ENCODE peak calls at places on chromosomes 6 and 20, in five cellular contexts. I, X, K, W and O are unnamed samples.

GRCh38 chr20:20743511-20744169 is 31.2 kb upstream of the RALGAPA2 start:
- DNase-seq in X (no peak), K (no peak), I (no peak), W (no peak), O (no peak)

GRCh38 chr6:149727793-149728498 is 10.0 kb upstream of the LATS1 start:
- DNase-seq in K (no peak), I (no peak), W (no peak), X (no peak), O (no peak)

GRCh38 chr6:156345700-156346099 is 431.5 kb upstream of the ARID1B start:
- DNase-seq in I (no peak), X (no peak), W (no peak), K (no peak), O (no peak)

GRCh38 chr6:140415266-140415665 is 1040.8 kb upstream of the CITED2 start:
- DNase-seq in K (no peak), I (no peak), X (no peak), W (no peak), O (no peak)

GRCh38 chr6:14652536-14652935 is 535.0 kb downstream of the CD83 start:
- DNase-seq in K (peak), X (no peak), I (no peak), W (no peak), O (no peak)

GRCh38 chr6:108945686-108946158 is 97.5 kb downstream of the ARMC2 start:
- DNase-seq in W (no peak), I (no peak), K (no peak), X (no peak), O (no peak)

GRCh38 chr6:90197854-90198496 is 98.7 kb downstream of the BACH2 start:
- DNase-seq in X (peak), W (no peak), I (peak), K (peak), O (no peak)

GRCh38 chr6:105097288-105097687 is 82.5 kb downstream of the POPDC3 start:
- DNase-seq in W (no peak), I (no peak), X (no peak), K (peak), O (no peak)

GRCh38 chr6:107531868-107532267 is 42.0 kb downstream of the SOBP start:
- DNase-seq in I (no peak), X (no peak), K (no peak), W (no peak), O (no peak)

GRCh38 chr6:5025911-5026819 is 22.3 kb upstream of the RPP40 start:
- DNase-seq in K (no peak), I (no peak), X (peak), W (no peak), O (no peak)

GRCh38 chr6:22113046-22113766 is 183.6 kb downstream of the PRL start:
- DNase-seq in K (peak), W (no peak), X (peak), I (peak), O (peak)

GRCh38 chr6:118709859-118710350 is 58.5 kb upstream of the CEP85L start:
- DNase-seq in I (peak), X (peak), K (peak), W (peak), O (peak)

GRCh38 chr20:53149652-53150205 is 177.6 kb downstream of the TSHZ2 start:
- DNase-seq in I (no peak), X (no peak), K (no peak), W (no peak), O (no peak)

GRCh38 chr6:16344756-16345155 is 106.4 kb downstream of the GMPR start:
- DNase-seq in X (peak), K (no peak), W (no peak), I (peak), O (no peak)

GRCh38 chr20:24605937-24606455 is 136.6 kb downstream of the SYNDIG1 start:
- DNase-seq in I (no peak), X (no peak), W (no peak), K (no peak), O (no peak)

GRCh38 chr6:25963426-25964123 is 973 bp downstream of the TRIM38 start:
- DNase-seq in X (peak), I (no peak), K (peak), W (no peak), O (no peak)

GRCh38 chr6:97705568-97705967 is 422.6 kb upstream of the MMS22L start:
- DNase-seq in X (peak), I (no peak), W (no peak), K (no peak), O (peak)

GRCh38 chr20:1334761-1335160 is 5.8 kb upstream of the SDCBP2 start:
- DNase-seq in K (peak), X (no peak), I (no peak), W (no peak), O (no peak)

GRCh38 chr6:67594366-67594765 is 1040.7 kb upstream of the ADGRB3 start:
- DNase-seq in X (no peak), I (no peak), W (no peak), K (no peak), O (no peak)

GRCh38 chr20:1830240-1830639 is 65.0 kb upstream of the SIRPA start:
- DNase-seq in X (peak), K (peak), I (peak), W (no peak), O (peak)

GRCh38 chr6:10838794-10839333 is 525 bp upstream of the MAK start:
- DNase-seq in W (no peak), X (no peak), I (no peak), K (no peak), O (no peak)

GRCh38 chr6:93644611-93645010 is 225.3 kb upstream of the EPHA7 start:
- DNase-seq in W (no peak), X (no peak), I (no peak), K (no peak), O (no peak)

GRCh38 chr20:63934271-63935068 is 21.7 kb downstream of the UCKL1 start:
- DNase-seq in K (no peak), I (no peak), W (no peak), X (no peak), O (no peak)

GRCh38 chr6:113997106-113997505 is 26.2 kb upstream of the HDAC2 start:
- DNase-seq in I (peak), K (peak), X (peak), W (no peak), O (peak)